ENCODE peak calls at places on chromosome 1, in seven cellular contexts. W is astrocyte, E is breast epithelium, S is body of pancreas, Z is mammary epithelial cell, B is heart right ventricle, M is cardiac muscle cell. I is an unnamed sample.

GRCh38 chr1:43247256-43247921 is 22.4 kb upstream of the TMEM125 start:
- DNase-seq in W (no peak), Z (no peak), S (no peak), E (no peak), M (no peak), B (no peak), I (no peak)

GRCh38 chr1:226443439-226443838 is 35.5 kb upstream of the PARP1 start:
- DNase-seq in B (no peak), M (peak; percentile 41), E (no peak), S (no peak), W (peak; percentile 79), Z (peak; percentile 86), I (no peak)

GRCh38 chr1:206929509-206929908 is 7.8 kb upstream of the FCMR start:
- DNase-seq in M (no peak), E (no peak), W (no peak), S (no peak), Z (no peak), B (no peak), I (no peak)

GRCh38 chr1:230350208-230350921 is 75.8 kb downstream of the PGBD5 start:
- DNase-seq in E (no peak), Z (no peak), B (peak; percentile 21), S (no peak), W (peak; percentile 55), M (peak; percentile 13), I (no peak)

GRCh38 chr1:181161170-181161870 is 72.8 kb downstream of the IER5 start:
- DNase-seq in M (no peak), W (no peak), E (no peak), B (no peak), S (no peak), Z (no peak), I (no peak)

GRCh38 chr1:212566522-212567479 is 41.8 kb upstream of the ATF3 start:
- DNase-seq in M (peak; percentile 69), Z (peak; percentile 82), E (no peak), W (peak; percentile 81), B (peak; percentile 39), S (peak; percentile 34), I (no peak)

GRCh38 chr1:246599315-246599714 is 33.1 kb downstream of the CNST start:
- DNase-seq in W (no peak), B (no peak), S (no peak), Z (no peak), E (no peak), M (no peak), I (no peak)

GRCh38 chr1:235910357-235911299 is 43.9 kb upstream of the LYST start:
- DNase-seq in S (no peak), W (peak; percentile 98), E (no peak), Z (peak; percentile 99), M (peak; percentile 80), B (no peak), I (no peak)

GRCh38 chr1:23593556-23594148 is 34.4 kb upstream of the ID3 start:
- DNase-seq in B (no peak), M (no peak), S (peak; percentile 77), E (peak; percentile 68), W (peak; percentile 49), Z (peak; percentile 95), I (no peak)

GRCh38 chr1:231518485-231519035 is 9.9 kb upstream of the TSNAX start:
- DNase-seq in M (no peak), W (no peak), B (no peak), S (no peak), E (no peak), Z (no peak), I (no peak)

GRCh38 chr1:172154571-172154970 is 265.9 kb upstream of the C1orf105 start:
- DNase-seq in W (peak; percentile 83), S (no peak), E (no peak), Z (peak; percentile 68), M (peak; percentile 78), B (no peak), I (no peak)

GRCh38 chr1:67683736-67684525 is 1.1 kb upstream of the GADD45A start:
- DNase-seq in E (no peak), B (no peak), Z (peak; percentile 85), W (peak; percentile 67), M (no peak), S (no peak), I (no peak)

GRCh38 chr1:21304488-21304887 is 14.2 kb upstream of the ECE1 start:
- DNase-seq in S (no peak), M (no peak), B (no peak), W (no peak), Z (no peak), E (no peak), I (no peak)

GRCh38 chr1:208242829-208243521 is 1.2 kb downstream of the PLXNA2 start:
- DNase-seq in Z (peak; percentile 45), W (peak; percentile 21), S (no peak), M (no peak), B (no peak), E (no peak), I (no peak)

GRCh38 chr1:240611619-240612490 is at the start of gene GREM2:
- DNase-seq in Z (peak; percentile 2), S (peak; percentile 24), M (peak; percentile 58), B (no peak), W (peak; percentile 97), E (peak; percentile 23), I (no peak)

GRCh38 chr1:225464851-225465792 is 37.3 kb upstream of the LBR start:
- DNase-seq in B (no peak), E (peak; percentile 53), Z (peak; percentile 66), S (no peak), W (no peak), M (no peak), I (no peak)

GRCh38 chr1:26900815-26901511 is 696 bp upstream of the GPATCH3 start:
- DNase-seq in M (no peak), E (no peak), Z (no peak), B (no peak), S (no peak), W (no peak), I (no peak)

GRCh38 chr1:179873366-179873978 is 4.1 kb downstream of the TOR1AIP2 start:
- DNase-seq in S (no peak), Z (no peak), M (no peak), E (no peak), W (no peak), B (no peak), I (no peak)

GRCh38 chr1:179877586-179878265 is at the start of gene TOR1AIP2:
- DNase-seq in E (peak; percentile 86), B (peak; percentile 92), W (peak; percentile 57), S (peak; percentile 87), Z (peak; percentile 79), M (peak; percentile 83), I (peak; percentile 92)

GRCh38 chr1:179879797-179880196 is 2.2 kb upstream of the TOR1AIP2 start:
- DNase-seq in E (no peak), W (no peak), M (no peak), Z (no peak), S (no peak), B (no peak), I (no peak)

GRCh38 chr1:179875606-179876288 is 1.9 kb downstream of the TOR1AIP2 start:
- DNase-seq in Z (no peak), M (no peak), W (peak; percentile 21), S (no peak), B (no peak), E (no peak), I (no peak)

DNA sequence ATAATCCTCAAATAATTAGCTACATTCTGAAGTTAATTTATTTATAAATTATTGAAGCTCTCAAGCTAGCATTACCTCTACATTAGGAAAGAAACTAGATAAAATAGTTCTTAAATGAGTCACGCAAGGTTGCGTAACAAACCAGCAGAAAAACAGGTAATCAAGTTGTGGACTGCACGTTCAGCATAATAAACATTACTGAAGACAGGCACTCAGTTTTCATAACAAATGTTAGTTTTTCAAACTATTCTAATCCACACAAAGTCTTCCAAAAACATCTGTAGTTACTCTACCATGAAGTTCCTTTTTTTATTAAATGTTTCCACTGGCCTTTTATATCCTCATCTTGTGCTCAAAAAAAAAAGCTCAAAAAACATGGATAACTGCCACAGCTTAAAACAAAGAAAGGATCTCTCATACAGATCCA is 1.3 kb downstream of the TOR1AIP2 start:
- DNase-seq in M (peak; percentile 62), W (peak; percentile 47), B (no peak), S (peak; percentile 38), E (no peak), Z (peak; percentile 62), I (no peak)
- H3K4me3 ChIP-seq in M (peak overlapping the region; percentile 56), W (peak overlapping the region; percentile 80), B (peak overlapping the region; percentile 69), S (peak overlapping the region; percentile 68), E (peak overlapping the region; percentile 78), Z (peak overlapping the region; percentile 79), I (peak overlapping the region; percentile 77)

DNA sequence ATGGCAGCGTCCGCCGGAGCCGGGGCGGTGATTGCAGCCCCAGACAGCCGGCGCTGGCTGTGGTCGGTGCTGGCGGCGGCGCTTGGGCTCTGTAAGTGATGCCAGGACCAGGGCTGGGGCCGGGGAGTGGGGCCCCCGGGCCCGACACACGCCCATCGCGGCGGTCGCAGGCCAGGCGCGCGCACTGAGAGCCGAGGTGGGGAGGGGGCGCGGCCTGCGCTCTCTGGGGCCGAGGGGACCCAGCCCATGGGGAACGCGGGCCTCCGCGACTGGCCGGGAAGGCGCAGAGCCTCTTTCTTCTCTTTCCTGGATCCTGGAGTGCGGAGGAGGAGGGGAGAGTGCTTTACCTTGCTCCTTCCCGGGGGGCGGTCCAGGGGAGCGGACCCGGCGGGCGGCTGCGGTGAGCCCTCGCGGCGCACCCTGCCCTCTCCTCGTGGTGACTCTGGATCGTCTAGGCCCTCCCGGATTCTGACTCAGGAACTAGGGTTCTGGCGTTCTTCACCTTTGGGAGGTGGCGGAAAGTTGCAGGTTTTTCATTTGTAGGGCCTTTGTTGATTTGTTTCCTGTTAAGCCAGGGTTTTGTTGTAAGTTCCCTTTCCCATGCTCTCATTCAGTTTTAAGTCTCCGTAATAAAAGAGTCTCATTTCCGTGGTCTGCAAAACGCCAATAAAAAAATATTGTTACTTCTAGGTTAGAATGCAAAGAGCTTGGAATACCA is 529 bp downstream of the MPZL1 start:
- DNase-seq in E (no peak), S (peak; percentile 40), M (peak; percentile 29), B (peak; percentile 34), W (no peak), Z (peak; percentile 68), I (no peak)
- H3K27ac ChIP-seq in E (peak overlapping the region; percentile 93), S (peak overlapping the region; percentile 84), M (peak overlapping the region; percentile 82), B (peak overlapping the region; percentile 91), W (peak overlapping the region; percentile 55), Z (peak overlapping the region; percentile 66), I (peak overlapping the region; percentile 89)

GRCh38 chr1:77759090-77760028 is at the start of gene USP33:
- DNase-seq in Z (peak; percentile 76), B (peak; percentile 85), E (peak; percentile 69), M (peak; percentile 82), S (peak; percentile 93), W (peak; percentile 51), I (peak; percentile 90)
- TF ChIP-seq CTCF in Z (no peak), B (no peak), E (no peak), M (no peak), S (no peak), W (no peak), I (peak; percentile 13)

DNA sequence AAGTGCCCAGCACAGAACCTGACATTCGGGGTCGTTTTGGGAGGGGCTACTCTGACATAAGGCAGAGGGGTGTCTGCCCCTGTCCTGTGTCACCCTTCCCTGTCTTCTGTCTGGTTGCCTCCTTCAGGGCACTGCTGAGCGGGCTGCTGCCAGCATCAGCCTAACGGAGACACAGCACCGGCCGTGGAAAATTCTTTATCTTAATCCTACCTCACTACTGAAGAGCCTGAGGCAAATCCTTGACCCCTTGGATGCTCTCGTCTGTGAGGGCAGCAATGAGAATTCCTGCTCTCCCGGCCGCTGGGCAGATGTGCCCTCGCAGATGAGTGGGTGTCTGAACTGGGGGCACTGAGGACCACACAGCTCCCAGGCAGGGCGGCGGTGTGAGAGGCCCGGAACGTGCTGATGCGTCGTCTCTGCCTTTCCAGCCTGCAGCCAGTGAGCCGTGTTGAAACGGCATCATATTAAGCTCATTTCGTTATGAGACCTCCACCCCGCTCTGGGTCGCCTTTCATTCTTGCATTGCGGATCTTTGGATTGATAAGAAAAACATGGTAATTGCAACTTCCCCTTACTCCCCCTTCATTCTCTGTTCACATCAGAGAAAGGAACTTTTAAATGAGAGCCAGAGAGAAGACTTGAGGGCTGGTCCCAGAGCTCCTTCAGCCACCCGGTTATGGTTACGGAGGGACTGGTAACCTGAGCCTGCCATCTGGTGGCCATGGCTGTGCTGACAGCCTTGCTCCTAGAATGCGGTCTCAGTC is 271.3 kb downstream of the TRABD2B start:
- DNase-seq in S (peak; percentile 78), W (peak; percentile 46), E (peak; percentile 52), M (peak; percentile 81), B (peak; percentile 78), Z (peak; percentile 58), I (peak; percentile 73)
- H3K4me3 ChIP-seq in S (no peak overlapping the region), W (no peak overlapping the region), E (peak overlapping the region; percentile 52), M (no peak overlapping the region), B (peak overlapping the region; percentile 10), Z (no peak overlapping the region), I (peak overlapping the region; percentile 51)

I was measured in left ventricle myocardium inferior.